ENCODE peak calls at places on chromosome 12, in ten cellular contexts. N is SK-N-SH; Q is uterus; O is naive thymus-derived CD4-positive, alpha-beta T cell; P is stomach; I is psoas muscle; C is aorta; S is heart left ventricle; J is left ventricle myocardium inferior; E is IMR-90. T is an unnamed sample. For H3K36me3, the result is how much of the 10 kb centered on the place peaks cover.

GRCh38 chr12:75239987-75240386 is 30.3 kb upstream of the KCNC2 start:
- DNase-seq in N (no peak), Q (no peak), O (no peak), P (no peak), I (no peak), C (no peak), S (no peak), J (no peak), E (no peak), T (no peak)

GRCh38 chr12:106987846-106988245 is 900 bp upstream of the MTERF2 start:
- DNase-seq in N (no peak), Q (no peak), O (no peak), P (peak), I (no peak), C (no peak), S (no peak), J (no peak), E (no peak), T (no peak)

GRCh38 chr12:87597114-87597513 is 432.1 kb downstream of the C12orf50 start:
- DNase-seq in N (no peak), Q (no peak), O (no peak), P (no peak), I (no peak), C (no peak), S (no peak), J (no peak), E (no peak), T (no peak)

GRCh38 chr12:69657376-69658137 is 41.5 kb downstream of the BEST3 start:
- DNase-seq in N (no peak), Q (no peak), O (no peak), P (no peak), I (peak), C (no peak), S (no peak), J (no peak), E (peak), T (no peak)

GRCh38 chr12:109191621-109192250 is 75.3 kb downstream of the ACACB start:
- DNase-seq in N (no peak), Q (no peak), O (no peak), P (no peak), I (no peak), C (no peak), S (no peak), J (no peak), E (no peak), T (no peak)

GRCh38 chr12:29516431-29516875 is 19.0 kb upstream of the OVCH1 start:
- DNase-seq in N (no peak), Q (no peak), O (no peak), P (no peak), I (no peak), C (no peak), S (no peak), J (no peak), E (peak), T (no peak)

GRCh38 chr12:4308334-4308960 is 12.6 kb upstream of the TIGAR start:
- DNase-seq in N (no peak), Q (no peak), O (no peak), P (no peak), I (no peak), C (no peak), S (no peak), J (no peak), E (no peak), T (peak)

GRCh38 chr12:93441111-93441616 is 583 bp downstream of the UBE2N start:
- DNase-seq in N (peak), Q (peak), O (peak), P (peak), I (peak), C (peak), S (peak), J (peak), E (peak), T (no peak)

GRCh38 chr12:107277850-107278249 is 184.5 kb upstream of the CRY1 start:
- DNase-seq in N (no peak), Q (no peak), O (no peak), P (no peak), I (no peak), C (no peak), S (no peak), J (no peak), E (peak), T (no peak)

GRCh38 chr12:110314308-110314707 is 33.3 kb downstream of the ATP2A2 start:
- DNase-seq in N (no peak), Q (no peak), O (no peak), P (no peak), I (no peak), C (no peak), S (no peak), J (no peak), E (peak), T (no peak)

GRCh38 chr12:93167841-93168492 is 209.8 kb upstream of the NUDT4 start:
- DNase-seq in N (no peak), Q (no peak), O (no peak), P (no peak), I (no peak), C (no peak), S (no peak), J (no peak), E (no peak), T (no peak)

GRCh38 chr12:24127919-24128721 is 178.7 kb upstream of the SOX5 start:
- DNase-seq in N (no peak), Q (no peak), O (no peak), P (no peak), I (no peak), C (no peak), S (no peak), J (no peak), E (no peak), T (no peak)

GRCh38 chr12:12929696-12930095 is 22.3 kb downstream of the GPRC5D start:
- DNase-seq in N (no peak), Q (no peak), O (no peak), P (no peak), I (no peak), C (no peak), S (no peak), J (no peak), E (no peak), T (no peak)

GRCh38 chr12:123828871-123829547 is 66.9 kb downstream of the DNAH10 start:
- DNase-seq in N (no peak), Q (no peak), O (no peak), P (no peak), I (no peak), C (no peak), S (no peak), J (no peak), E (no peak), T (no peak)

GRCh38 chr12:2412305-2412643 is 359.5 kb downstream of the CACNA1C start:
- DNase-seq in N (peak), Q (no peak), O (no peak), P (no peak), I (no peak), C (no peak), S (no peak), J (no peak), E (no peak), T (peak)

GRCh38 chr12:6321905-6322304 is 11.4 kb downstream of the PLEKHG6 start:
- DNase-seq in N (no peak), Q (no peak), O (no peak), P (no peak), I (no peak), C (no peak), S (no peak), J (no peak), E (no peak), T (no peak)

GRCh38 chr12:44875954-44876553 is at the start of gene NELL2:
- DNase-seq in N (peak), Q (no peak), O (peak), P (no peak), I (peak), C (peak), S (peak), J (no peak), E (no peak), T (peak)

GRCh38 chr12:126156806-126157574 is 1091.8 kb downstream of the AACS start:
- DNase-seq in N (peak), Q (no peak), O (no peak), P (no peak), I (no peak), C (no peak), S (no peak), J (no peak), E (no peak), T (no peak)

GRCh38 chr12:91272456-91273063 is 89.9 kb upstream of the DCN start:
- DNase-seq in N (no peak), Q (peak), O (no peak), P (peak), I (peak), C (peak), S (peak), J (peak), E (no peak), T (no peak)

GRCh38 chr12:7460375-7461259 is 16.7 kb upstream of the CD163L1 start:
- DNase-seq in N (peak), Q (no peak), O (peak), P (peak), I (no peak), C (no peak), S (no peak), J (peak), E (peak), T (peak)

GRCh38 chr12:19410211-19410610 is 29.1 kb upstream of the AEBP2 start:
- DNase-seq in N (peak), Q (no peak), O (no peak), P (no peak), I (no peak), C (no peak), S (no peak), J (no peak), E (no peak), T (no peak)

GRCh38 chr12:53221203-53222076 is 10.6 kb downstream of the RARG start:
- DNase-seq in N (peak), Q (peak), O (no peak), P (peak), I (peak), C (peak), S (peak), J (peak), E (peak), T (peak)

GRCh38 chr12:3967556-3968160 is 94.5 kb upstream of the PARP11 start:
- DNase-seq in N (no peak), Q (no peak), O (no peak), P (no peak), I (no peak), C (no peak), S (no peak), J (no peak), E (no peak), T (peak)

GRCh38 chr12:105574056-105574715 is 243.7 kb downstream of the C12orf75 start:
- DNase-seq in N (no peak), Q (no peak), O (no peak), P (no peak), I (no peak), C (no peak), S (no peak), J (no peak), E (no peak), T (no peak)

GRCh38 chr12:120762093-120762492 is 36.5 kb downstream of the ACADS start:
- DNase-seq in N (no peak), Q (no peak), O (no peak), P (no peak), I (no peak), C (no peak), S (no peak), J (no peak), E (no peak), T (no peak)

GRCh38 chr12:120764766-120765165 is 39.1 kb downstream of the ACADS start:
- DNase-seq in N (no peak), Q (no peak), O (no peak), P (no peak), I (no peak), C (no peak), S (no peak), J (no peak), E (no peak), T (peak)

GRCh38 chr12:120767071-120768024 is 41.7 kb downstream of the ACADS start:
- DNase-seq in N (no peak), Q (no peak), O (no peak), P (no peak), I (no peak), C (no peak), S (no peak), J (no peak), E (no peak), T (no peak)

GRCh38 chr12:120763250-120763649 is 37.6 kb downstream of the ACADS start:
- DNase-seq in N (no peak), Q (no peak), O (no peak), P (no peak), I (no peak), C (no peak), S (no peak), J (no peak), E (no peak), T (no peak)

DNA sequence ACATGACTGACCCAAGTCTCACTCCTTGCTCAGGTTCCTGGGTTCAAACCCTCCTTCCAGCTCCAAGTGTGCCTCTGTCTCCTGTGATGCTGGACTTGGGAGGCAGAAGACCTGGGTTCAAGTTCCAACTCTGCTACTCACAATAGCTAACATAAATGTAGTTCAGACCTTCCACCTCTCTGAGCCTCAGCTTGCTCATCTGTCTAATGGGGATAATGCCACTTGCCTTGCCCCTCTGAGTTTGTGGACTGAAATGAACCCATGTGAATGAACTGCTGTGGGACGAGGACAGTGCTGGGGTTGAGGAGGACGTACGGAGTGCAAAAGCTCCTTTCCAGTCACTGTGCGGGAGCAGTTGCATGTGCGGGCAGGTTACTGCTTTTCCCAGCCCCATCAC is 40.9 kb downstream of the ACADS start:
- DNase-seq in N (no peak), Q (no peak), O (no peak), P (no peak), I (no peak), C (no peak), S (no peak), J (no peak), E (no peak), T (no peak)
- H3K36me3 ChIP-seq in N (half or more), Q (under half), O (half or more), P (half or more), I (half or more), C (under half), S (half or more), J (half or more), E (under half), T (half or more)

GRCh38 chr12:50678650-50679049 is 85.3 kb upstream of the ATF1 start:
- DNase-seq in N (no peak), Q (no peak), O (no peak), P (no peak), I (no peak), C (no peak), S (no peak), J (no peak), E (no peak), T (no peak)

GRCh38 chr12:50672158-50672557 is 91.7 kb upstream of the ATF1 start:
- DNase-seq in N (no peak), Q (no peak), O (no peak), P (no peak), I (no peak), C (no peak), S (no peak), J (no peak), E (no peak), T (no peak)

GRCh38 chr12:50676761-50677160 is 87.1 kb upstream of the ATF1 start:
- DNase-seq in N (no peak), Q (no peak), O (no peak), P (no peak), I (no peak), C (no peak), S (no peak), J (no peak), E (no peak), T (no peak)

GRCh38 chr12:50677858-50678257 is 86.0 kb upstream of the ATF1 start:
- DNase-seq in N (no peak), Q (no peak), O (no peak), P (no peak), I (no peak), C (no peak), S (peak), J (no peak), E (peak), T (no peak)
- H3K36me3 ChIP-seq in N (under half), Q (under half), O (half or more), P (half or more), I (half or more), C (under half), S (half or more), J (half or more), E (under half), T (under half)

DNA sequence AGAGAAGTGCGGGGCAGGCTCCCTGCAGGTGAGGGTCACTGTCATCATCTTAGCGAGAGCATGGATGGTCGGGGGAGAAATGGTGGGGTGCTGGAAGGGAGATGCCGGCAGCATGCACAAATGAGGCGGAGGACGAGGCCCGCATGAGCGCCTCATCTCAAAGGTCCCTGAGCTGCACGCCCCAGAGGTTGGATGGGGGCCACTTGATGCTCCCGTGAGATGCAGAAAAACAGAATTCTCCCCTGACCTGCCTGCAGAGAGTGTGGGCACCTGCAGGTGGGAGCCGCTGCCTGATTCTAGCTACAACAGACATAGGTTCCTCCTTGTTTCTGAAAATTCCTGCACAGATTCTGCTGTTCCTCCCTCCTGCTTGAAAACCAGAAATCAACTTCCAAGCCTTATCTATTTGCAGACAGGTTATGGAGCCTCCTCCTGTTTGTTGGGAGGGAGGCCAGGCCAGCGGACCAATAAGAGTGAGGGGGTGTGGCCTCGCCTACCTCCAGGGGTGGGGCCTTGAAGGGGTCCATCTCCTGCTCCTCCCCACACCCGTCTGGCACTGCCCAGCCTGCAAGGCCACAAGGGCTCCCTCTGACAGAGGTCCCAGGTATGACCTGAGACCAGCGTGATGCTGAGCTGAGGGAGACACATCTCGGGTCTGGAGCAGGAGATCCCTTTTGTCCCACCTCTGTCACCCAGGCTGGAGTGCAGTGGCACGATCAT is 67.2 kb downstream of the KDM2B start:
- DNase-seq in N (peak), Q (no peak), O (no peak), P (peak), I (no peak), C (no peak), S (no peak), J (no peak), E (no peak), T (peak)
- H3K36me3 ChIP-seq in N (under half), Q (under half), O (half or more), P (half or more), I (under half), C (under half), S (under half), J (under half), E (under half), T (under half)

DNA sequence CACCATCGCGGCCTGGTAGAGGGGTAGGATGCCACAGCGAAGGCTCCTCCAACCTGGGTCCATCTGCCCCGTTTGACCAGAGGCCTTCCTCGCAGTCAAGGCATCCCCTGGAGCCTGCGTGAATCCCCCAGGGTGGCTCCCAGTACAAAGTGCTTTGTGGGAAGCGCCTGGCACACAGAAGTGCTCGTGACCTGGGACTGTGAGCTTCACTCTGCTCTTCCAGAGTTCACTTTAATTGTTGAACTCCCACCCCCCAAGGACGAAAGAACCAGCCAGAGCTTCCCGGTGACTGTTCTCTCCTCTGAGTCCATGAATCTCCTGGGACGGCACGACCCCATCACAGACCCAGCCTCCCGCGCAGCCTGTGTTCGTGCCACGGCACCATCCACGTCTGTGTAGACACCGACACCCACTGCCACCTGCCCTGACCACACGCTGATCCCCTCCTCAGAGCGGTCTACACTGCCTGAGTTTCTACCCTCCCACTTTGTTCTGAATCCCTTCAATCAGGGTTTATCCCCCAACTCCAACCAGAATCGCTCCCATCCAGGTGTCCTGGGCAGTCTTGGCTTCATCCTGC is 15.9 kb downstream of the P2RX2 start:
- DNase-seq in N (no peak), Q (no peak), O (no peak), P (no peak), I (no peak), C (no peak), S (no peak), J (no peak), E (no peak), T (no peak)
- H3K36me3 ChIP-seq in N (under half), Q (under half), O (half or more), P (half or more), I (half or more), C (under half), S (half or more), J (half or more), E (under half), T (half or more)

DNA sequence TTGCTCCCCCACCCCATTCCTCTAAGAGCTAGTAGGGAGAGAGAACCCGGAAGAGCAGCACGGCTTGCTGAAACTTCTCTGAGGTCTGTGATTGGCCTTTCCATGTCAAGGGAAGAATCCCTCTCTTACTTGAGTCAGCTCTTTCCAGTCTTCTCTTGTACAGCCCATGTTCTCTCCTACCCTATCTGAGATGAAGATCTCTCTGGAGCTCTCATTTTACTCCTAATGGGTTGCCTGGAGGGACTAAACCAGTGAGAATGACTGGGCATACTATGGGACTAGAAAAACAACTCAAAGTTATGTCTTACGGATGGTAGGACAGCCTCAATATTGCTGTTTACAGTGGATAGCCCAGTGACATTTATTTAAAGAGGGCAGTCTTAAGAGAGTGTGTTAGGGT is 16.7 kb downstream of the ETV6 start:
- DNase-seq in N (no peak), Q (no peak), O (no peak), P (no peak), I (no peak), C (no peak), S (no peak), J (no peak), E (no peak), T (no peak)
- H3K36me3 ChIP-seq in N (under half), Q (under half), O (under half), P (under half), I (under half), C (under half), S (under half), J (under half), E (under half), T (under half)

DNA sequence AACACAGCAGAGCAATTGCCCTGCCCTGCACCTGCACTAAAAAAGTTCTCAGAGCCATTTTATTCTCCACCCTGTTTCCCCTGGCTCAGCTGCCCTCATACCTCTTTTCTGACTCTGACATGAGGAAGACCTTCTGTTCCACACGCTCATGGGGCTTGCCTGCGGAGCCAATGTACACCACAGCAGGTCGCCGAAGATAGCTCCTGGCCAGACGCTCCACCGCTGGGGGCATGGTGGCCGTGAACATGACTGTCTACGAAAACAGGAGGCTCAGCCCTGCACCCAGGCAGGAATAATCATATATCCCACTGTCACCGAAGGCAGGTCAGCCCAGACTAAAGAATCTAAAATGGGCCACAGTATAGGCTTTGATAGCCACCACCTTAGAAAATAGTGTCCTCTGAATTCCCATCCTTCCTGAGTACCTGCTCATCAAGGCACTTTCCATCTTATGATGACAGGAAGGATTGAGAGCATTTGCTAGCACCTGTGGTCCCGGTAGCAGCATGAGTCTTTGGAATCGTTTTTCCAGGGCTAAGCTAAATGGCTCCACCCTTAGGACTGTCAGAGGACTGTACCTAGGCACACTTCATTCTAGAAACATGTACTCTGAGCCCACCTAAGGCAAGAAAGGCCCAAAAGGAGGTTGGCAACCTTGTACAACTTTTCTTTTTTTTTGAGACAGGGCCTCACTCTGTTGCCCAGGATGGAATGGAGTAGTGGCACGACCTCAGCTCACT is 14.2 kb downstream of the CACNB3 start:
- DNase-seq in N (no peak), Q (no peak), O (no peak), P (no peak), I (no peak), C (no peak), S (no peak), J (no peak), E (no peak), T (no peak)
- H3K36me3 ChIP-seq in N (half or more), Q (under half), O (half or more), P (half or more), I (half or more), C (under half), S (half or more), J (half or more), E (half or more), T (half or more)

T was measured in WERI-Rb-1.